ENCODE peak calls at places on chromosome 18, in eight cellular contexts. T is WTC11; H is ovary; Z is foreskin fibroblast; Q is NCI-H524; K is CD4-positive, alpha-beta T cell; N is GM04504; D is DMS79. F is an unnamed sample.

GRCh38 chr18:55096261-55097026 is 137.2 kb upstream of the CCDC68 start:
- DNase-seq in H (no peak), N (no peak), D (no peak), T (peak; percentile 42), Z (peak; percentile 90), K (no peak), Q (peak; percentile 6), F (no peak)

GRCh38 chr18:34956663-34957062 is 84.5 kb upstream of the MAPRE2 start:
- DNase-seq in H (no peak), Q (no peak), D (no peak), K (no peak), Z (peak; percentile 45), N (no peak), T (no peak), F (no peak)

GRCh38 chr18:54335638-54336173 is 22.0 kb downstream of the STARD6 start:
- DNase-seq in Z (no peak), Q (no peak), K (no peak), H (no peak), T (no peak), N (no peak), D (no peak), F (no peak)

GRCh38 chr18:73879771-73880170 is 267.9 kb downstream of the FBXO15 start:
- DNase-seq in D (no peak), K (no peak), Z (peak; percentile 64), H (no peak), T (no peak), Q (no peak), N (no peak), F (no peak)

GRCh38 chr18:48949606-48950535 is 894 bp downstream of the SMAD7 start:
- DNase-seq in H (peak; percentile 46), N (no peak), Q (peak; percentile 48), Z (peak; percentile 80), K (no peak), T (peak; percentile 66), D (no peak), F (no peak)

GRCh38 chr18:58049000-58049688 is 5.1 kb downstream of the NEDD4L start:
- DNase-seq in D (peak; percentile 70), K (no peak), Q (no peak), Z (no peak), T (no peak), H (no peak), N (no peak), F (no peak)

GRCh38 chr18:60019463-60019840 is 119.7 kb downstream of the PMAIP1 start:
- DNase-seq in H (no peak), N (peak; percentile 73), D (no peak), K (no peak), T (no peak), Q (no peak), Z (peak; percentile 66), F (no peak)

GRCh38 chr18:63207825-63208224 is 111.7 kb downstream of the BCL2 start:
- DNase-seq in Z (no peak), D (peak; percentile 23), K (no peak), T (no peak), N (no peak), Q (peak; percentile 58), H (no peak), F (no peak)

GRCh38 chr18:51255694-51256093 is 58.2 kb upstream of the MEX3C start:
- DNase-seq in N (no peak), H (no peak), K (no peak), T (no peak), Z (no peak), Q (no peak), D (no peak), F (no peak)

F was measured in type B pancreatic cell.